ENCODE peak calls at places on chromosomes 16 and 17, in seven cellular contexts. W is transverse colon, B is mesothelial cell of epicardium, O is stomach, E is Calu3, N is neural progenitor cell, A is NCI-H460. L is an unnamed sample.

GRCh38 chr16:22318690-22319358 is 21.6 kb downstream of the POLR3E start:
- DNase-seq in A (peak; percentile 35), N (peak; percentile 39), W (peak; percentile 38), B (no peak), O (peak; percentile 43), E (peak; percentile 78), L (no peak)

GRCh38 chr17:40536731-40537171 is 28.5 kb downstream of the CCR7 start:
- DNase-seq in O (no peak), A (no peak), W (no peak), E (peak; percentile 68), N (no peak), B (no peak), L (peak; percentile 51)

GRCh38 chr17:48555183-48555615 is 10.3 kb upstream of the HOXB2 start:
- DNase-seq in N (no peak), E (no peak), B (peak; percentile 69), A (no peak), W (no peak), O (no peak), L (no peak)

GRCh38 chr17:54944796-54945195 is 23.7 kb downstream of the COX11 start:
- DNase-seq in N (no peak), E (no peak), A (no peak), W (no peak), O (no peak), B (no peak), L (no peak)

GRCh38 chr17:67569873-67570272 is 147.9 kb upstream of the NOL11 start:
- DNase-seq in O (no peak), E (no peak), W (no peak), B (no peak), A (no peak), N (no peak), L (no peak)

GRCh38 chr16:9134739-9135138 is 43.3 kb downstream of the HAPSTR1 start:
- DNase-seq in E (peak; percentile 78), W (peak; percentile 63), O (peak; percentile 58), A (peak; percentile 69), N (peak; percentile 82), B (no peak), L (peak; percentile 45)

GRCh38 chr17:77160032-77160876 is 19.5 kb downstream of the SEC14L1 start:
- DNase-seq in A (no peak), B (no peak), E (no peak), O (no peak), N (no peak), W (no peak), L (no peak)

GRCh38 chr17:80862978-80863377 is 128.7 kb upstream of the CHMP6 start:
- DNase-seq in N (no peak), B (no peak), E (no peak), O (no peak), W (peak; percentile 3), A (no peak), L (no peak)

GRCh38 chr17:65918921-65919546 is 272.9 kb downstream of the CEP112 start:
- DNase-seq in O (no peak), B (no peak), N (peak; percentile 52), W (no peak), A (no peak), E (no peak), L (peak; percentile 10)

GRCh38 chr16:73418746-73419145 is 370.8 kb upstream of the ZFHX3 start:
- DNase-seq in O (no peak), W (no peak), E (no peak), B (no peak), A (peak; percentile 89), N (no peak), L (no peak)